ENCODE peak calls at places on chromosome 5, in ten cellular contexts. One of them, this sample, is unnamed.

GRCh38 chr5:150503977-150504620 is 3.8 kb upstream of the NDST1 start:
- DNase-seq in stomach: peak
- DNase-seq in HepG2: peak
- DNase-seq in A549: no peak
- DNase-seq in SK-N-SH: peak
- DNase-seq in esophagus muscularis mucosa: no peak
- DNase-seq in sigmoid colon: peak
- DNase-seq in tibial nerve: no peak
- DNase-seq in H1: no peak
- DNase-seq in upper lobe of left lung: no peak
- DNase-seq in this sample: peak

GRCh38 chr5:117594165-117594564 is 1019.5 kb upstream of the SEMA6A start:
- DNase-seq in stomach: no peak
- DNase-seq in HepG2: no peak
- DNase-seq in A549: no peak
- DNase-seq in SK-N-SH: no peak
- DNase-seq in esophagus muscularis mucosa: no peak
- DNase-seq in sigmoid colon: peak
- DNase-seq in tibial nerve: peak
- DNase-seq in H1: no peak
- DNase-seq in upper lobe of left lung: no peak
- DNase-seq in this sample: no peak

GRCh38 chr5:122192883-122193496 is 63.6 kb downstream of the ZNF474 start:
- DNase-seq in stomach: no peak
- DNase-seq in HepG2: peak
- DNase-seq in A549: peak
- DNase-seq in SK-N-SH: peak
- DNase-seq in esophagus muscularis mucosa: no peak
- DNase-seq in sigmoid colon: no peak
- DNase-seq in tibial nerve: no peak
- DNase-seq in H1: no peak
- DNase-seq in upper lobe of left lung: no peak
- DNase-seq in this sample: no peak

GRCh38 chr5:175653763-175654162 is 4.1 kb upstream of the HRH2 start:
- DNase-seq in stomach: no peak
- DNase-seq in HepG2: no peak
- DNase-seq in A549: no peak
- DNase-seq in SK-N-SH: no peak
- DNase-seq in esophagus muscularis mucosa: no peak
- DNase-seq in sigmoid colon: no peak
- DNase-seq in tibial nerve: no peak
- DNase-seq in H1: no peak
- DNase-seq in upper lobe of left lung: no peak
- DNase-seq in this sample: no peak

GRCh38 chr5:57566914-57567313 is 84.3 kb upstream of the ACTBL2 start:
- DNase-seq in stomach: no peak
- DNase-seq in HepG2: no peak
- DNase-seq in A549: no peak
- DNase-seq in SK-N-SH: no peak
- DNase-seq in esophagus muscularis mucosa: no peak
- DNase-seq in sigmoid colon: no peak
- DNase-seq in tibial nerve: no peak
- DNase-seq in H1: no peak
- DNase-seq in upper lobe of left lung: no peak
- DNase-seq in this sample: no peak

GRCh38 chr5:56819027-56819881 is 3.9 kb downstream of the MAP3K1 start:
- DNase-seq in stomach: no peak
- DNase-seq in HepG2: no peak
- DNase-seq in A549: no peak
- DNase-seq in SK-N-SH: no peak
- DNase-seq in esophagus muscularis mucosa: no peak
- DNase-seq in sigmoid colon: no peak
- DNase-seq in tibial nerve: no peak
- DNase-seq in H1: no peak
- DNase-seq in upper lobe of left lung: no peak
- DNase-seq in this sample: no peak

GRCh38 chr5:83576341-83576740 is 104.8 kb downstream of the VCAN start:
- DNase-seq in stomach: no peak
- DNase-seq in HepG2: no peak
- DNase-seq in A549: no peak
- DNase-seq in SK-N-SH: no peak
- DNase-seq in esophagus muscularis mucosa: no peak
- DNase-seq in sigmoid colon: no peak
- DNase-seq in tibial nerve: no peak
- DNase-seq in H1: no peak
- DNase-seq in upper lobe of left lung: no peak
- DNase-seq in this sample: no peak

GRCh38 chr5:143657814-143658395 is 154.1 kb upstream of the HMHB1 start:
- DNase-seq in stomach: no peak
- DNase-seq in HepG2: peak
- DNase-seq in A549: no peak
- DNase-seq in SK-N-SH: no peak
- DNase-seq in esophagus muscularis mucosa: no peak
- DNase-seq in sigmoid colon: no peak
- DNase-seq in tibial nerve: no peak
- DNase-seq in H1: no peak
- DNase-seq in upper lobe of left lung: no peak
- DNase-seq in this sample: no peak

GRCh38 chr5:71899865-71900342 is 180.8 kb downstream of the CARTPT start:
- DNase-seq in stomach: no peak
- DNase-seq in HepG2: no peak
- DNase-seq in A549: no peak
- DNase-seq in SK-N-SH: no peak
- DNase-seq in esophagus muscularis mucosa: peak
- DNase-seq in sigmoid colon: no peak
- DNase-seq in tibial nerve: no peak
- DNase-seq in H1: no peak
- DNase-seq in upper lobe of left lung: no peak
- DNase-seq in this sample: no peak
- H3K4me3 ChIP-seq in stomach: no peak
- H3K4me3 ChIP-seq in HepG2: no peak
- H3K4me3 ChIP-seq in A549: no peak
- H3K4me3 ChIP-seq in SK-N-SH: no peak
- H3K4me3 ChIP-seq in esophagus muscularis mucosa: no peak
- H3K4me3 ChIP-seq in sigmoid colon: no peak
- H3K4me3 ChIP-seq in tibial nerve: no peak
- H3K4me3 ChIP-seq in H1: no peak
- H3K4me3 ChIP-seq in upper lobe of left lung: no peak
- H3K4me3 ChIP-seq in this sample: no peak

GRCh38 chr5:321726-322251 is 275 bp downstream of the AHRR start:
- DNase-seq in stomach: no peak
- DNase-seq in HepG2: no peak
- DNase-seq in A549: no peak
- DNase-seq in SK-N-SH: no peak
- DNase-seq in esophagus muscularis mucosa: no peak
- DNase-seq in sigmoid colon: no peak
- DNase-seq in tibial nerve: no peak
- DNase-seq in H1: no peak
- DNase-seq in upper lobe of left lung: peak
- DNase-seq in this sample: no peak

GRCh38 chr5:322281-322941 is 897 bp downstream of the AHRR start:
- DNase-seq in stomach: no peak
- DNase-seq in HepG2: no peak
- DNase-seq in A549: no peak
- DNase-seq in SK-N-SH: no peak
- DNase-seq in esophagus muscularis mucosa: no peak
- DNase-seq in sigmoid colon: no peak
- DNase-seq in tibial nerve: no peak
- DNase-seq in H1: peak
- DNase-seq in upper lobe of left lung: peak
- DNase-seq in this sample: no peak

GRCh38 chr5:320524-321232 is 836 bp upstream of the AHRR start:
- DNase-seq in stomach: no peak
- DNase-seq in HepG2: no peak
- DNase-seq in A549: no peak
- DNase-seq in SK-N-SH: peak
- DNase-seq in esophagus muscularis mucosa: no peak
- DNase-seq in sigmoid colon: no peak
- DNase-seq in tibial nerve: no peak
- DNase-seq in H1: peak
- DNase-seq in upper lobe of left lung: peak
- DNase-seq in this sample: no peak

GRCh38 chr5:322942-323879 is 1.7 kb downstream of the AHRR start:
- DNase-seq in stomach: no peak
- DNase-seq in HepG2: no peak
- DNase-seq in A549: no peak
- DNase-seq in SK-N-SH: no peak
- DNase-seq in esophagus muscularis mucosa: no peak
- DNase-seq in sigmoid colon: no peak
- DNase-seq in tibial nerve: no peak
- DNase-seq in H1: peak
- DNase-seq in upper lobe of left lung: peak
- DNase-seq in this sample: no peak

DNA sequence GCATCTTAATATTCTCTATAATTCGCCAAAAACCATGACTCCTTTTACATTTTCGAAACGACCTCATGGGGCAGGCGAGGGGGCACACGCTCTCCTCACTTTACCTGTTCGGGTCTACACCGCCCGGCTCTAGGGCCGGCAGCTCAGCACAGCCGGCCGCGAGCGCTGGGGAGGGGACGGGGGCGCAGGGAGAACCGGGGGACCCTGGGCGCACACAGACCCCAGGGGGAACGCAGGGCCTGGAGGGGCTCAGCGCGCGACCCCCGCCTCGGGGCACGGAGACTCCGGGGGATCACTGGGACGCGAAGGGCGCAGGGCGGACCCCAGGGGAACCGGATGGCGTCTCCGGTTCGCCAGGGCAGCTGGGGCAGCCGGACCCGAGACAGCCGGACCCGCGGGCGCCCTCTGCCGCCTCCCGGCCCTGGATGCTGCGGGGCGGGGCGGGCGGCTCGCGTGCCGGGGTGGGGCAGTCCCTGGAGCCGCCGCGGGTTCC is at the start of gene AHRR:
- DNase-seq in stomach: peak
- DNase-seq in HepG2: peak
- DNase-seq in A549: peak
- DNase-seq in SK-N-SH: peak
- DNase-seq in esophagus muscularis mucosa: no peak
- DNase-seq in sigmoid colon: no peak
- DNase-seq in tibial nerve: no peak
- DNase-seq in H1: peak
- DNase-seq in upper lobe of left lung: peak
- DNase-seq in this sample: peak
- TF ChIP-seq EP300 in stomach: no peak
- TF ChIP-seq EP300 in HepG2: no peak
- TF ChIP-seq EP300 in A549: no peak
- TF ChIP-seq EP300 in SK-N-SH: no peak
- TF ChIP-seq EP300 in esophagus muscularis mucosa: no peak
- TF ChIP-seq EP300 in sigmoid colon: no peak
- TF ChIP-seq EP300 in tibial nerve: no peak
- TF ChIP-seq EP300 in H1: no peak
- TF ChIP-seq EP300 in upper lobe of left lung: no peak
- TF ChIP-seq EP300 in this sample: no peak

GRCh38 chr5:93572101-93572772 is 8.8 kb downstream of the NR2F1-AS1 start:
- DNase-seq in stomach: no peak
- DNase-seq in HepG2: no peak
- DNase-seq in A549: no peak
- DNase-seq in SK-N-SH: no peak
- DNase-seq in esophagus muscularis mucosa: no peak
- DNase-seq in sigmoid colon: no peak
- DNase-seq in tibial nerve: no peak
- DNase-seq in H1: peak
- DNase-seq in upper lobe of left lung: peak
- DNase-seq in this sample: no peak

GRCh38 chr5:93570294-93571110 is 10.5 kb downstream of the NR2F1-AS1 start:
- DNase-seq in stomach: no peak
- DNase-seq in HepG2: no peak
- DNase-seq in A549: no peak
- DNase-seq in SK-N-SH: no peak
- DNase-seq in esophagus muscularis mucosa: no peak
- DNase-seq in sigmoid colon: no peak
- DNase-seq in tibial nerve: no peak
- DNase-seq in H1: peak
- DNase-seq in upper lobe of left lung: peak
- DNase-seq in this sample: no peak

GRCh38 chr5:93569295-93570164 is 11.5 kb downstream of the NR2F1-AS1 start:
- DNase-seq in stomach: no peak
- DNase-seq in HepG2: no peak
- DNase-seq in A549: no peak
- DNase-seq in SK-N-SH: peak
- DNase-seq in esophagus muscularis mucosa: no peak
- DNase-seq in sigmoid colon: no peak
- DNase-seq in tibial nerve: no peak
- DNase-seq in H1: no peak
- DNase-seq in upper lobe of left lung: no peak
- DNase-seq in this sample: no peak

GRCh38 chr5:93572773-93573626 is 8.0 kb downstream of the NR2F1-AS1 start:
- DNase-seq in stomach: no peak
- DNase-seq in HepG2: no peak
- DNase-seq in A549: no peak
- DNase-seq in SK-N-SH: no peak
- DNase-seq in esophagus muscularis mucosa: no peak
- DNase-seq in sigmoid colon: no peak
- DNase-seq in tibial nerve: no peak
- DNase-seq in H1: peak
- DNase-seq in upper lobe of left lung: peak
- DNase-seq in this sample: no peak

DNA sequence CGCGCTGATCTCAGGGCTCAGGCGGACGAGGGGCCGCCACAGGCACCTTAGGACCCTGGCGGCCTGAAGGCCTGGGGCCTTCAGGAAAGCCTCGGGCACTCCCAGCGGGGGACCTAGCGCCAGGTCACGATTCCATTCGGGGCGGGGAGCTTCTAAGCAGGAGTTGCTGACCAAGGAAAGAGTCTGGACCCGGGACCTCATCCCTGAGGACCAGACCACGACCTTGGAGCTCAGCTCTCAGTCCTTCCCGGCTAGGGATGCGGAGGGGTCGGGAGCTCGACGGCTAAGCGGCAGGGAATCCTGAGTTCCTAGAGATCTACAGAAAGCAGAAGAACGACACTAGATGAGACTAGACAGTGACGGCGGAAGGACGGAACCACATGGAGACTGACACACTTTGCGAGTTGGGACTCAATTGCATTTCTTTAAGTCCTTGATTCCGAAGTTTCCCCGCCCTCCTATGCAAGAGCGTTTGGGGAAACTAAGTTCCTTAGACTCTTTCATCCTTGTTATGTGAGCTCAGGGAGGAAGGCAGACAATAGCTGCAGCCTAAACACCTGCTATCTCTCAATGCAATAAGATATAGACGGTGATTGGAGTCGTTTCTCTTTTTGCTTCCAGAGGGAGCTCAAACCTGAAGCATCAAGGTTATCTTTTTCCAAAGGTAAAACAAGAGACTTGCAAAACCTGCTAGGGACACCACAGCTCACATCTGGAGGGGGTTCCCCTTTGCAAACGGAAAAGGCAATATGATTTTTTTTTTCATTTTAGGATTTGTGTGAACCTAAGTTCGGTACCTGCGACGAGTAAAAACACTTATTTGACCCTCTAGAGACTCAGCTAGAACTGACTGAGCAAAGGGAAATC is 9.7 kb downstream of the NR2F1-AS1 start:
- DNase-seq in stomach: no peak
- DNase-seq in HepG2: no peak
- DNase-seq in A549: no peak
- DNase-seq in SK-N-SH: no peak
- DNase-seq in esophagus muscularis mucosa: no peak
- DNase-seq in sigmoid colon: no peak
- DNase-seq in tibial nerve: no peak
- DNase-seq in H1: peak
- DNase-seq in upper lobe of left lung: peak
- DNase-seq in this sample: no peak
- H3K4me3 ChIP-seq in stomach: no peak
- H3K4me3 ChIP-seq in HepG2: no peak
- H3K4me3 ChIP-seq in A549: no peak
- H3K4me3 ChIP-seq in SK-N-SH: no peak
- H3K4me3 ChIP-seq in esophagus muscularis mucosa: no peak
- H3K4me3 ChIP-seq in sigmoid colon: no peak
- H3K4me3 ChIP-seq in tibial nerve: no peak
- H3K4me3 ChIP-seq in H1: peak
- H3K4me3 ChIP-seq in upper lobe of left lung: no peak
- H3K4me3 ChIP-seq in this sample: no peak

GRCh38 chr5:179923422-179923821 is 15.7 kb upstream of the TBC1D9B start:
- DNase-seq in stomach: no peak
- DNase-seq in HepG2: no peak
- DNase-seq in A549: no peak
- DNase-seq in SK-N-SH: no peak
- DNase-seq in esophagus muscularis mucosa: peak
- DNase-seq in sigmoid colon: no peak
- DNase-seq in tibial nerve: no peak
- DNase-seq in H1: no peak
- DNase-seq in upper lobe of left lung: no peak
- DNase-seq in this sample: no peak
- TF ChIP-seq EP300 in stomach: no peak
- TF ChIP-seq EP300 in HepG2: no peak
- TF ChIP-seq EP300 in A549: no peak
- TF ChIP-seq EP300 in SK-N-SH: no peak
- TF ChIP-seq EP300 in esophagus muscularis mucosa: no peak
- TF ChIP-seq EP300 in sigmoid colon: no peak
- TF ChIP-seq EP300 in tibial nerve: no peak
- TF ChIP-seq EP300 in H1: no peak
- TF ChIP-seq EP300 in upper lobe of left lung: no peak
- TF ChIP-seq EP300 in this sample: no peak

This sample was measured in transverse colon.